ENCODE peak calls at places on chromosome 5, in nine cellular contexts. One of them, this sample, is unnamed.

GRCh38 chr5:87302061-87302460 is 34.4 kb downstream of the RASA1 start:
- DNase-seq in endodermal cell: no peak
- DNase-seq in stomach: no peak
- DNase-seq in heart left ventricle: no peak
- DNase-seq in CD8-positive, alpha-beta T cell: no peak
- DNase-seq in A549: no peak
- DNase-seq in H9: no peak
- DNase-seq in left ventricle myocardium inferior: no peak
- DNase-seq in upper lobe of right lung: no peak
- DNase-seq in this sample: no peak

GRCh38 chr5:6436715-6437340 is 11.8 kb upstream of the UBE2QL1 start:
- DNase-seq in stomach: no peak
- DNase-seq in endodermal cell: no peak
- DNase-seq in heart left ventricle: no peak
- DNase-seq in A549: no peak
- DNase-seq in left ventricle myocardium inferior: no peak
- DNase-seq in upper lobe of right lung: no peak
- DNase-seq in CD8-positive, alpha-beta T cell: no peak
- DNase-seq in H9: no peak
- DNase-seq in this sample: no peak

GRCh38 chr5:69494481-69494880 is 1.9 kb downstream of the OCLN start:
- DNase-seq in A549: no peak
- DNase-seq in heart left ventricle: no peak
- DNase-seq in H9: no peak
- DNase-seq in upper lobe of right lung: no peak
- DNase-seq in left ventricle myocardium inferior: no peak
- DNase-seq in CD8-positive, alpha-beta T cell: no peak
- DNase-seq in stomach: no peak
- DNase-seq in endodermal cell: peak; percentile 49
- DNase-seq in this sample: no peak

GRCh38 chr5:55159763-55160492 is at the start of gene GPX8:
- DNase-seq in A549: peak; percentile 76
- DNase-seq in endodermal cell: peak; percentile 79
- DNase-seq in stomach: no peak
- DNase-seq in CD8-positive, alpha-beta T cell: no peak
- DNase-seq in upper lobe of right lung: no peak
- DNase-seq in heart left ventricle: no peak
- DNase-seq in H9: peak; percentile 58
- DNase-seq in left ventricle myocardium inferior: no peak
- DNase-seq in this sample: no peak

GRCh38 chr5:73692166-73692640 is 66.2 kb downstream of the ARHGEF28 start:
- DNase-seq in heart left ventricle: no peak
- DNase-seq in left ventricle myocardium inferior: no peak
- DNase-seq in CD8-positive, alpha-beta T cell: no peak
- DNase-seq in H9: no peak
- DNase-seq in endodermal cell: no peak
- DNase-seq in stomach: no peak
- DNase-seq in A549: peak; percentile 36
- DNase-seq in upper lobe of right lung: no peak
- DNase-seq in this sample: no peak

GRCh38 chr5:173291722-173292658 is 36.2 kb downstream of the STC2 start:
- DNase-seq in H9: no peak
- DNase-seq in heart left ventricle: no peak
- DNase-seq in upper lobe of right lung: no peak
- DNase-seq in endodermal cell: peak; percentile 79
- DNase-seq in stomach: no peak
- DNase-seq in left ventricle myocardium inferior: no peak
- DNase-seq in CD8-positive, alpha-beta T cell: no peak
- DNase-seq in A549: no peak
- DNase-seq in this sample: no peak

GRCh38 chr5:134738963-134739661 is 764 bp downstream of the CAMLG start:
- DNase-seq in A549: peak; percentile 64
- DNase-seq in left ventricle myocardium inferior: no peak
- DNase-seq in upper lobe of right lung: peak; percentile 47
- DNase-seq in heart left ventricle: no peak
- DNase-seq in endodermal cell: peak; percentile 77
- DNase-seq in H9: peak; percentile 55
- DNase-seq in CD8-positive, alpha-beta T cell: peak; percentile 3
- DNase-seq in stomach: no peak
- DNase-seq in this sample: no peak

GRCh38 chr5:143021595-143021994 is 251.4 kb downstream of the ARHGAP26 start:
- DNase-seq in H9: no peak
- DNase-seq in stomach: no peak
- DNase-seq in A549: no peak
- DNase-seq in heart left ventricle: no peak
- DNase-seq in upper lobe of right lung: no peak
- DNase-seq in left ventricle myocardium inferior: no peak
- DNase-seq in CD8-positive, alpha-beta T cell: no peak
- DNase-seq in endodermal cell: no peak
- DNase-seq in this sample: no peak

DNA sequence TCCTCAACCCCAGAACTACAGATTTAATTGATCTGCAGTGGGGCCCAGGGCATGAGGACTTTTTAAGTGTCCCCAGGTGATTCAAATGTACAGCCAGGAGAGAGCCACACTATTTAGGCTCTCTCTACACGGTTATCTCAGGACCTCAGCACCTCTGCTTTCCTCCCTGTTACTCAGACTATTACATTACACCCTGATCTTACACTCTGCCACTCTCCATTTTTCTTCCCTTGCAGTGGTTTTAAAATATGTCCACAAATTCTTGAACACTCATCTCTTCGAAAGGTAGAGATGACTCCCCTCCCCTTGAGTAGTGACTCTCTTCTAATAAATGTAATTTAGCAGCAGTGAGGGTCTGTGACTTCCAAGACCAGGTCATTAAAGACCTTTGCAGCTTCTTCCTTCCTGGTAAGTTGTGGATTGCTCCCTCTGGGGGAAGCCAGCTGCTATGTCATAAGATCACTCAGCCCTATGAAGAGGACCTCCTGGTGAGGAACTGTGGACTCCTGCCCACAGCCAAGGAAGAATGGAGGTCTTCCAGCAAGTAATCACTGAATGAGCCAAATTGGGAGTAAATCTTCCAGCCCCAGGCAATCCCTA is 87.5 kb upstream of the SSBP2 start:
- DNase-seq in upper lobe of right lung: no peak
- DNase-seq in A549: no peak
- DNase-seq in H9: peak; percentile 53
- DNase-seq in heart left ventricle: no peak
- DNase-seq in stomach: no peak
- DNase-seq in CD8-positive, alpha-beta T cell: peak; percentile 7
- DNase-seq in left ventricle myocardium inferior: no peak
- DNase-seq in endodermal cell: peak; percentile 79
- DNase-seq in this sample: no peak
- H3K9me3 ChIP-seq in upper lobe of right lung: no peaks in the 10 kb centered on the region
- H3K9me3 ChIP-seq in A549: no peaks in the 10 kb centered on the region
- H3K9me3 ChIP-seq in H9: no peaks in the 10 kb centered on the region
- H3K9me3 ChIP-seq in heart left ventricle: no peaks in the 10 kb centered on the region
- H3K9me3 ChIP-seq in stomach: no peaks in the 10 kb centered on the region
- H3K9me3 ChIP-seq in CD8-positive, alpha-beta T cell: no peaks in the 10 kb centered on the region
- H3K9me3 ChIP-seq in left ventricle myocardium inferior: no peaks in the 10 kb centered on the region
- H3K9me3 ChIP-seq in endodermal cell: no peaks in the 10 kb centered on the region
- H3K9me3 ChIP-seq in this sample: no peaks in the 10 kb centered on the region

DNA sequence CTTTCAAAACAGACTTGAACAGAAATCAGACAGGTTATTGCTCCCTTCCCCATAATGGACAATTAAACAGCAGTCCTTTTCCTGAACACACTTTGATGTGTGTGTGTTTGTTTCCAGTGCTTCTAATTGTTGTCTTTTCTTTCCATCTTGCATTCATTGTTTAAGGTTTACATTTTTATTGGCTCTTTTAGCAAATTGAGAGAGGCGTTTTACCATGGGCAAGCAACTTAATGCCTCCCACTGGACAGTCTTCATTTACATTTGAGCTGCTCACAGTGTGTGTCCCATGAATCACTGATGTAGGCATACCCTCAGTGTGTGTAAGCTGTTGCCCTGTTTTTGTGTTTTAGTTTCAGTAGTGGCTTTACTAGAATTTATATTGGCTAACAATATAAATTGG is 25.0 kb downstream of the WDR36 start:
- DNase-seq in stomach: no peak
- DNase-seq in endodermal cell: no peak
- DNase-seq in upper lobe of right lung: no peak
- DNase-seq in heart left ventricle: no peak
- DNase-seq in A549: no peak
- DNase-seq in H9: peak; percentile 45
- DNase-seq in left ventricle myocardium inferior: no peak
- DNase-seq in CD8-positive, alpha-beta T cell: no peak
- DNase-seq in this sample: no peak
- H3K27ac ChIP-seq in stomach: no peak overlapping the region
- H3K27ac ChIP-seq in endodermal cell: no peak overlapping the region
- H3K27ac ChIP-seq in upper lobe of right lung: no peak overlapping the region
- H3K27ac ChIP-seq in heart left ventricle: no peak overlapping the region
- H3K27ac ChIP-seq in A549: no peak overlapping the region
- H3K27ac ChIP-seq in H9: no peak overlapping the region
- H3K27ac ChIP-seq in left ventricle myocardium inferior: no peak overlapping the region
- H3K27ac ChIP-seq in CD8-positive, alpha-beta T cell: no peak overlapping the region
- H3K27ac ChIP-seq in this sample: no peak overlapping the region

DNA sequence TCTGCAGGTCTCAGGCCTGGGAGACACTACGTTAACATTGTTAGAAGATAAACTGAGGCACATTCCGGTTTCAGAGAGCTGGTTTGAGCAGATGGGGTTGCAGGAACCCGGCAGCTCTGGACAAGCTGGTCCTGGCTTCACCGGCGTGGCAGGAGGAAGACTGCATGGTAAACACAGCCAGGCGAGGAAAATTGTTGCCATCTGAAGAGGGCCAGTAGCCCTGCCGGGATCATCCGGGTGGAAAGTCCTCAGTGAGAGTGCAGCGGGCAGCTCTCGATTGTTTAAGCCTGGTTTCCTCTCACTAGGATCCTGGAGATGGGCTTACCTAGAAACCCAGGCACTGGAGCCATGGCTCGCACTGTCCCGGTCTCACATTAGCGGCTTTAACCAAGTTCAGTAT is 226.9 kb downstream of the IRX2 start:
- DNase-seq in endodermal cell: no peak
- DNase-seq in heart left ventricle: no peak
- DNase-seq in upper lobe of right lung: no peak
- DNase-seq in H9: no peak
- DNase-seq in stomach: no peak
- DNase-seq in A549: no peak
- DNase-seq in left ventricle myocardium inferior: no peak
- DNase-seq in CD8-positive, alpha-beta T cell: no peak
- DNase-seq in this sample: no peak
- H3K9me3 ChIP-seq in endodermal cell: no peaks in the 10 kb centered on the region
- H3K9me3 ChIP-seq in heart left ventricle: no peaks in the 10 kb centered on the region
- H3K9me3 ChIP-seq in upper lobe of right lung: no peaks in the 10 kb centered on the region
- H3K9me3 ChIP-seq in H9: no peaks in the 10 kb centered on the region
- H3K9me3 ChIP-seq in stomach: no peaks in the 10 kb centered on the region
- H3K9me3 ChIP-seq in A549: no peaks in the 10 kb centered on the region
- H3K9me3 ChIP-seq in left ventricle myocardium inferior: no peaks in the 10 kb centered on the region
- H3K9me3 ChIP-seq in CD8-positive, alpha-beta T cell: no peaks in the 10 kb centered on the region
- H3K9me3 ChIP-seq in this sample: no peaks in the 10 kb centered on the region

DNA sequence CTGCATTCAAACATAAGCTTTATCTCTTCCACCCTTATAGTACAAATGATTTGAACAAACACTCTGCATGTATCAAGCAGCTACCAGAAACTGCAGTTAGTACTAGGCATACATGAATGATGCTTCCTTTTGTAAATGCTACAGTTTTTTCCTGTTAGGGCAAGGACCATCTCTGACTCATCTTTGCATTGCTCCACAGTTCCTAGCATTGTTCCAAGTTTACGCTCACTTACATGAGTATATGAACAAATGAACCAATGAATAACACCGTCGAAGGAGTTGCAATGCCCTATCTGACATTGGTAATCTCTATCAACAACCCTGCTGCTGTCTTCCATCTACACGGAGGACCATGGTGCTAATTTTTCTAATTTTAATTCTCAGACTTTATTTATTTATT is 2.1 kb upstream of the ALDH7A1 start:
- DNase-seq in H9: no peak
- DNase-seq in A549: peak; percentile 12
- DNase-seq in CD8-positive, alpha-beta T cell: no peak
- DNase-seq in upper lobe of right lung: no peak
- DNase-seq in endodermal cell: no peak
- DNase-seq in heart left ventricle: no peak
- DNase-seq in left ventricle myocardium inferior: no peak
- DNase-seq in stomach: no peak
- DNase-seq in this sample: no peak
- H3K27ac ChIP-seq in H9: no peak overlapping the region
- H3K27ac ChIP-seq in A549: no peak overlapping the region
- H3K27ac ChIP-seq in CD8-positive, alpha-beta T cell: no peak overlapping the region
- H3K27ac ChIP-seq in upper lobe of right lung: no peak overlapping the region
- H3K27ac ChIP-seq in endodermal cell: no peak overlapping the region
- H3K27ac ChIP-seq in heart left ventricle: no peak overlapping the region
- H3K27ac ChIP-seq in left ventricle myocardium inferior: no peak overlapping the region
- H3K27ac ChIP-seq in stomach: no peak overlapping the region
- H3K27ac ChIP-seq in this sample: no peak overlapping the region

GRCh38 chr5:141434006-141434405 is 3.7 kb downstream of the PCDHGA12 start:
- DNase-seq in A549: no peak
- DNase-seq in stomach: no peak
- DNase-seq in CD8-positive, alpha-beta T cell: no peak
- DNase-seq in heart left ventricle: no peak
- DNase-seq in upper lobe of right lung: no peak
- DNase-seq in H9: no peak
- DNase-seq in left ventricle myocardium inferior: no peak
- DNase-seq in endodermal cell: no peak
- DNase-seq in this sample: no peak
- H3K9me3 ChIP-seq in A549: peaks cover 36% of the 10 kb centered on the region
- H3K9me3 ChIP-seq in stomach: peaks cover 96% of the 10 kb centered on the region
- H3K9me3 ChIP-seq in CD8-positive, alpha-beta T cell: peaks cover 16% of the 10 kb centered on the region
- H3K9me3 ChIP-seq in heart left ventricle: peaks cover 88% of the 10 kb centered on the region
- H3K9me3 ChIP-seq in upper lobe of right lung: peaks cover 18% of the 10 kb centered on the region
- H3K9me3 ChIP-seq in H9: peaks cover 14% of the 10 kb centered on the region
- H3K9me3 ChIP-seq in left ventricle myocardium inferior: peaks cover 95% of the 10 kb centered on the region
- H3K9me3 ChIP-seq in endodermal cell: peaks cover 45% of the 10 kb centered on the region
- H3K9me3 ChIP-seq in this sample: peaks cover 75% of the 10 kb centered on the region

DNA sequence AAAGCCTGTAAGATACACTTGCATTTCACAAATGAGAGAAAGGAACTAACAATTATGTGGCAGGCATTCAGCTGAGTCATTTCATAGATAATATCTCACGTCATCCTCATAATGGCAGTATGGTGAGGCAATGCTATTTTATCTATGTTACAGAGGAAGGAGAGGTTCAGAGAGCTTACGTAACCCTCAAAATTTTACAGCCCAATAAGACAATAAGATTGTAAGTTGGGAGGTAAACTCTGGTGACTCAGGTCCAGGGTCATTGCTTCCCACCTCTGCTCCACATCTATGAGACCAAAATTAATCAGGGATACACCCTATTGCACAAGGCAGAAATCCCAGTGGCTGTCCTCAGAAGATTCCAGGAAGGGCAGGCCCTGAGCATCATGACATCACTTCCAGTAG is 309.7 kb downstream of the NSG2 start:
- DNase-seq in endodermal cell: no peak
- DNase-seq in upper lobe of right lung: no peak
- DNase-seq in H9: no peak
- DNase-seq in heart left ventricle: no peak
- DNase-seq in left ventricle myocardium inferior: no peak
- DNase-seq in stomach: no peak
- DNase-seq in A549: no peak
- DNase-seq in CD8-positive, alpha-beta T cell: no peak
- DNase-seq in this sample: no peak
- H3K27ac ChIP-seq in endodermal cell: no peak overlapping the region
- H3K27ac ChIP-seq in upper lobe of right lung: no peak overlapping the region
- H3K27ac ChIP-seq in H9: no peak overlapping the region
- H3K27ac ChIP-seq in heart left ventricle: no peak overlapping the region
- H3K27ac ChIP-seq in left ventricle myocardium inferior: peak overlapping the region; percentile 22
- H3K27ac ChIP-seq in stomach: no peak overlapping the region
- H3K27ac ChIP-seq in A549: no peak overlapping the region
- H3K27ac ChIP-seq in CD8-positive, alpha-beta T cell: no peak overlapping the region
- H3K27ac ChIP-seq in this sample: no peak overlapping the region

GRCh38 chr5:18244309-18244708 is 610.0 kb downstream of the TAF11L14 start:
- DNase-seq in stomach: no peak
- DNase-seq in upper lobe of right lung: no peak
- DNase-seq in H9: no peak
- DNase-seq in CD8-positive, alpha-beta T cell: no peak
- DNase-seq in left ventricle myocardium inferior: no peak
- DNase-seq in A549: no peak
- DNase-seq in heart left ventricle: no peak
- DNase-seq in endodermal cell: no peak
- DNase-seq in this sample: no peak
- H3K9me3 ChIP-seq in stomach: peaks cover 17% of the 10 kb centered on the region
- H3K9me3 ChIP-seq in upper lobe of right lung: no peaks in the 10 kb centered on the region
- H3K9me3 ChIP-seq in H9: no peaks in the 10 kb centered on the region
- H3K9me3 ChIP-seq in CD8-positive, alpha-beta T cell: no peaks in the 10 kb centered on the region
- H3K9me3 ChIP-seq in left ventricle myocardium inferior: peaks cover 45% of the 10 kb centered on the region
- H3K9me3 ChIP-seq in A549: peaks cover 19% of the 10 kb centered on the region
- H3K9me3 ChIP-seq in heart left ventricle: no peaks in the 10 kb centered on the region
- H3K9me3 ChIP-seq in endodermal cell: peaks cover 7% of the 10 kb centered on the region
- H3K9me3 ChIP-seq in this sample: no peaks in the 10 kb centered on the region